ENCODE peak calls at places on chromosomes 13 and 19, in ten cellular contexts. R, L, O, D, Q, B, V, C, H and P are unnamed samples.

GRCh38 chr13:51066091-51066831 is 44.8 kb downstream of the C13orf42 start:
- DNase-seq in L (peak; percentile 4), H (peak; percentile 69), D (peak; percentile 25), Q (peak; percentile 16), V (no peak), C (no peak), O (no peak), B (peak; percentile 16), R (no peak), P (peak; percentile 58)

GRCh38 chr13:74767031-74767430 is 632.8 kb upstream of the KLF12 start:
- DNase-seq in C (no peak), O (no peak), V (no peak), R (no peak), B (no peak), H (peak; percentile 57), D (no peak), L (peak; percentile 66), Q (peak; percentile 47), P (no peak)

GRCh38 chr13:27396252-27396846 is 28.1 kb upstream of the GTF3A start:
- DNase-seq in V (peak; percentile 30), O (no peak), B (no peak), Q (no peak), L (no peak), R (no peak), C (no peak), H (no peak), D (no peak), P (no peak)

GRCh38 chr19:19214892-19215291 is 3.1 kb downstream of the NCAN start:
- DNase-seq in O (peak; percentile 87), V (peak; percentile 80), D (peak; percentile 85), H (peak; percentile 23), Q (peak; percentile 42), R (no peak), B (peak; percentile 30), L (peak; percentile 39), C (peak; percentile 80), P (peak; percentile 83)

GRCh38 chr13:18948664-18949488 is 232.7 kb downstream of the TUBA3C start:
- DNase-seq in H (no peak), D (no peak), V (no peak), L (no peak), B (no peak), R (no peak), C (no peak), Q (no peak), O (no peak), P (no peak)

GRCh38 chr19:38433268-38433733 is at the start of gene RYR1:
- DNase-seq in B (peak; percentile 27), L (no peak), O (peak; percentile 95), D (peak; percentile 99), R (no peak), H (peak; percentile 6), C (peak; percentile 98), V (peak; percentile 50), Q (no peak), P (peak; percentile 79)

GRCh38 chr13:77985866-77986636 is 67.4 kb upstream of the EDNRB start:
- DNase-seq in C (no peak), Q (no peak), D (no peak), R (no peak), O (no peak), V (no peak), H (no peak), L (no peak), B (no peak), P (no peak)

GRCh38 chr19:49361438-49362047 is 673 bp downstream of the TEAD2 start:
- DNase-seq in B (peak; percentile 56), H (peak; percentile 82), L (peak; percentile 80), C (peak; percentile 91), O (peak; percentile 90), R (no peak), V (peak; percentile 94), D (peak; percentile 88), Q (peak; percentile 80), P (peak; percentile 74)

GRCh38 chr19:54364775-54365257 is at the start of gene LAIR1:
- DNase-seq in V (no peak), Q (no peak), R (no peak), O (no peak), L (no peak), D (no peak), B (peak; percentile 59), H (no peak), C (no peak), P (no peak)

GRCh38 chr13:47114030-47114429 is 217.2 kb upstream of the HTR2A start:
- DNase-seq in C (no peak), Q (peak; percentile 62), B (no peak), R (no peak), D (no peak), L (peak; percentile 89), H (peak; percentile 88), O (peak; percentile 18), V (no peak), P (no peak)

GRCh38 chr19:42140125-42140754 is 8.0 kb upstream of the POU2F2 start:
- DNase-seq in Q (peak; percentile 8), V (peak; percentile 89), D (peak; percentile 92), O (peak; percentile 90), B (peak; percentile 25), L (peak; percentile 72), H (peak; percentile 66), R (no peak), C (peak; percentile 54), P (peak; percentile 44)

GRCh38 chr13:35840991-35841604 is 290.1 kb downstream of the DCLK1 start:
- DNase-seq in C (no peak), V (no peak), O (no peak), H (peak; percentile 45), L (no peak), D (no peak), B (no peak), R (no peak), Q (no peak), P (no peak)

GRCh38 chr13:49616688-49617065 is 11.6 kb upstream of the ARL11 start:
- DNase-seq in L (no peak), Q (no peak), H (no peak), R (no peak), V (no peak), C (no peak), B (no peak), D (no peak), O (no peak), P (no peak)

GRCh38 chr13:21060063-21060826 is 1.1 kb downstream of the LATS2 start:
- DNase-seq in C (no peak), L (peak; percentile 51), O (peak; percentile 61), D (peak; percentile 67), Q (peak; percentile 33), B (no peak), V (peak; percentile 72), R (no peak), H (peak; percentile 57), P (no peak)
- H4K20me1 ChIP-seq in C (no peaks in the 10 kb centered on the region), L (peaks cover 51% of the 10 kb centered on the region), O (peaks cover 51% of the 10 kb centered on the region), D (peaks cover 18% of the 10 kb centered on the region), Q (peaks cover 31% of the 10 kb centered on the region), B (no peaks in the 10 kb centered on the region), V (peaks cover 47% of the 10 kb centered on the region), R (peaks cover 17% of the 10 kb centered on the region), H (no peaks in the 10 kb centered on the region), P (no peaks in the 10 kb centered on the region)

GRCh38 chr19:44636439-44637389 is 7.0 kb upstream of the PVR start:
- DNase-seq in R (peak; percentile 27), Q (no peak), O (no peak), H (no peak), C (no peak), V (no peak), D (no peak), B (no peak), L (no peak), P (no peak)

GRCh38 chr19:44637390-44637764 is 6.3 kb upstream of the PVR start:
- DNase-seq in L (no peak), V (no peak), B (no peak), C (no peak), D (no peak), H (no peak), R (peak; percentile 37), Q (peak; percentile 7), O (no peak), P (no peak)

GRCh38 chr19:44640518-44640917 is 3.2 kb upstream of the PVR start:
- DNase-seq in D (no peak), V (no peak), O (no peak), Q (peak; percentile 82), L (peak; percentile 58), H (peak; percentile 59), B (no peak), R (no peak), C (no peak), P (no peak)

GRCh38 chr19:44634785-44635184 is 8.9 kb upstream of the PVR start:
- DNase-seq in L (no peak), C (no peak), H (no peak), O (no peak), V (no peak), R (peak; percentile 8), B (no peak), Q (no peak), D (no peak), P (no peak)

DNA sequence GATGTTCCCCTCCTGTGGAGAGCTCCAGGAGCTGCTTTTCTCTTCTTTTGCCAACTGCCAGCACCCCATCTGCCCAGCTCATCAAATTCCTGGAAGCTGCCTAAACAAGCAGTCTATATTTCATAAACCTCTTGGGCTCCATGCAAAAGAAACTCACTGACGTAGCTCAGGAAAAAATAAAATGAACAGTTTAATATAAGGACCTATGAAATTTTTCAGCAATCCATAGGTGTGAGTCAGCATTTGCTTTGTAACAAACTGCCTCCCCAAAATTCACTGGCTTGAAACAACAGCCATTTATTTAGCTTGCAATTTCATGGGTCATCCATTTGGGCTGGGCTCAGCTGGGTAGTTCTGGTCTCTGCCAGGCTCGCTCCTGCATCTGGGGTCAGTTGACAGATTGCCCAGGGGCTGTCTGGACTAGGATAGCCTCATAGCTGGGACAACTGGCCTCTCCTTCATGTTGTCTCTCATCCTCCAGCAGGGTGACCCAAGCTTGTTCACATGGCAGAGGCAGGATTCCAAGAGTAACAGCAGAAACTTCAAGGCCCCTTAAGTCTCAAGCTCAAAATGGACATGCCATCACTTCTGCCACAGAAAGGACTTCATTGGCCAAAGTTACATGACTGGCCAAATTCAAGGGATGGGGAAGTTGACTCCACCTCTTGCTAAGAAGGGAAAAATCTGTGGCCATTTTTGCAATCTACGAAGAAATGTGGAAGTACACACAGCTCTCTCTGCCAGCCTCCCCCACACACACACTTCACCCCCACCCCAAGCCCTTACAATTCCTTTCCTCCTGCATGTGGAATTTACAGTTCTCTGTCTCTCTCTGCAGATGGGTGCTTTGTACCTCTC is 7.9 kb upstream of the PVR start:
- DNase-seq in O (no peak), B (no peak), R (peak; percentile 58), C (no peak), V (no peak), D (no peak), Q (peak; percentile 64), H (peak; percentile 66), L (peak; percentile 63), P (no peak)
- H3K27ac ChIP-seq in O (no peak overlapping the region), B (no peak overlapping the region), R (peak overlapping the region; percentile 35), C (no peak overlapping the region), V (peak overlapping the region; percentile 96), D (no peak overlapping the region), Q (peak overlapping the region; percentile 58), H (peak overlapping the region; percentile 73), L (peak overlapping the region; percentile 30), P (no peak overlapping the region)

GRCh38 chr19:1027020-1027952 is 878 bp downstream of the CNN2 start:
- DNase-seq in C (no peak), H (no peak), R (no peak), L (no peak), V (no peak), D (no peak), B (peak; percentile 53), Q (no peak), O (peak; percentile 81), P (peak; percentile 76)
- H2AFZ ChIP-seq in C (peak overlapping the region; percentile 46), H (no peak overlapping the region), R (peak overlapping the region; percentile 80), L (peak overlapping the region; percentile 93), V (no peak overlapping the region), D (no peak overlapping the region), B (peak overlapping the region; percentile 71), Q (no peak overlapping the region), O (no peak overlapping the region), P (no peak overlapping the region)

GRCh38 chr19:5624741-5625140 is 1.9 kb downstream of the SAFB start:
- DNase-seq in Q (no peak), H (no peak), B (peak; percentile 14), V (peak; percentile 17), C (no peak), L (no peak), D (peak; percentile 24), O (peak; percentile 33), R (no peak), P (no peak)
- H4K20me1 ChIP-seq in Q (peaks cover 68% of the 10 kb centered on the region), H (no peaks in the 10 kb centered on the region), B (peaks cover 67% of the 10 kb centered on the region), V (peaks cover 67% of the 10 kb centered on the region), C (peaks cover 50% of the 10 kb centered on the region), L (peaks cover 80% of the 10 kb centered on the region), D (peaks cover 66% of the 10 kb centered on the region), O (peaks cover 76% of the 10 kb centered on the region), R (peaks cover 54% of the 10 kb centered on the region), P (peaks cover 73% of the 10 kb centered on the region)